ENCODE peak calls at places on chromosomes 1 and 21, in nine cellular contexts. D is esophagus muscularis mucosa, A is breast epithelium, B is transverse colon, J is GM12892, V is GM23338, K is SK-N-MC, Z is HCT116, P is stomach. I is an unnamed sample.

GRCh38 chr1:243731301-243731891 is 118.6 kb downstream of the AKT3 start:
- DNase-seq in D (no peak), A (no peak), B (no peak), J (no peak), V (no peak), K (no peak), Z (no peak), P (peak; percentile 43), I (no peak)

GRCh38 chr1:150352883-150353282 is 11.1 kb upstream of the RPRD2 start:
- DNase-seq in D (no peak), A (no peak), B (no peak), J (no peak), V (no peak), K (no peak), Z (no peak), P (no peak), I (no peak)

GRCh38 chr1:203086992-203087763 is 1.4 kb upstream of the MYOG start:
- DNase-seq in D (peak; percentile 80), A (no peak), B (no peak), J (no peak), V (no peak), K (no peak), Z (no peak), P (peak; percentile 9), I (no peak)

GRCh38 chr1:56052090-56052489 is 527.3 kb downstream of the PLPP3 start:
- DNase-seq in D (no peak), A (no peak), B (no peak), J (no peak), V (no peak), K (no peak), Z (no peak), P (no peak), I (no peak)

GRCh38 chr1:197302775-197303174 is 34.7 kb downstream of the CRB1 start:
- DNase-seq in D (no peak), A (no peak), B (no peak), J (no peak), V (no peak), K (no peak), Z (no peak), P (no peak), I (no peak)

GRCh38 chr21:17929514-17929913 is 110.4 kb upstream of the C21orf91 start:
- DNase-seq in D (no peak), A (no peak), B (no peak), J (no peak), V (no peak), K (no peak), Z (no peak), P (no peak), I (no peak)

GRCh38 chr21:25107708-25108107 is 499.6 kb downstream of the MRPL39 start:
- DNase-seq in D (no peak), A (no peak), B (no peak), J (no peak), V (no peak), K (no peak), Z (no peak), P (no peak), I (no peak)

GRCh38 chr21:36994501-36995189 is 11.9 kb upstream of the RIPPLY3 start:
- DNase-seq in D (no peak), A (no peak), B (no peak), J (no peak), V (peak; percentile 94), K (no peak), Z (no peak), P (no peak), I (no peak)

DNA sequence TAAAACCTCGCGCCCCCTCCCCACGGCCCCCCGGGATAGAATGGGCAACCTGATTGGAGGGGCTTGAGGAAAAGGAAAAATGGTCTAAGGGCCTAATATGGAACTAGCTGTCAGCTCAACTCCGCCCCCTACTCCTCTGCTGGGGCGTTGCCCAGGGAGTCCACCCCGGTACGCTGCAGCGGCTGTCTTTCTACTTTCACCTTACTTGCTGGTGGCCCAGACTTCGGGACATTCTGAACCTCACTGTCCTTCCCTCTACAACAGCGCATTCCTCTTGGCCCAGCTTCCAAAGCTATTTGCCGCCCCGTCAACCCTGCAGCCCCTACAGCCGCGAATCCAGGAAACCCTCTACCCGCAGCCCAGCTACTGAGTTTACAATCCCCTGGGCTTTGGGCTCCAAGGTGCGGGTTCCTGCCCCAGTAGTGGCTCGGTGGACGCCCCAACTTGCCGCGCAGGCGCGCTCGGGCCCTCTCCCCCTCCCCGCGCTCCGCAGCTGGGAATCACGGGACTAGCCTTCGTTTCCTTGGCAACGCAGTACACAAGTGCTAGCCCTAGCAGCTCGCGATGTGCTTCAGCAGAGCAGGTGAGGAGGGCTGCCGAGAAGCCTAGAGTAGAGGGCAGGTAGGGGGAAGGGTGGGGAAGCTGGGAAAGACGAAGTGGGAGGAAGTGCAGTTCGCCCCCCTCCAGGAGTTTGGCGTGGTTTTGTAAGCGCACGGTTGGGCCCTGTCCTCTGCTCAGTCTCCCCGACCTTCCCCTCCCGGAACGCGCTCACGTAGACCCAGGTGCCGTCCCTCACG is 55.6 kb downstream of the CHIA start:
- DNase-seq in D (peak; percentile 94), A (peak; percentile 84), B (peak; percentile 86), J (peak; percentile 66), V (peak; percentile 98), K (peak; percentile 10), Z (peak; percentile 58), P (peak; percentile 89), I (peak; percentile 96)
- TF ChIP-seq POLR2AphosphoS5 in D (peak; percentile 67), A (peak; percentile 61), B (peak; percentile 14), J (no peak), V (no peak), K (peak; percentile 38), Z (peak; percentile 40), P (no peak), I (peak; percentile 83)

GRCh38 chr1:209886219-209886536 is 51.8 kb upstream of the SYT14 start:
- DNase-seq in D (no peak), A (no peak), B (no peak), J (no peak), V (no peak), K (no peak), Z (no peak), P (no peak), I (no peak)

GRCh38 chr1:209885403-209886218 is 52.4 kb upstream of the SYT14 start:
- DNase-seq in D (no peak), A (no peak), B (no peak), J (no peak), V (no peak), K (no peak), Z (no peak), P (no peak), I (no peak)

GRCh38 chr1:209884249-209884648 is 53.8 kb upstream of the SYT14 start:
- DNase-seq in D (no peak), A (no peak), B (no peak), J (no peak), V (no peak), K (no peak), Z (no peak), P (no peak), I (no peak)

GRCh38 chr1:209883341-209883971 is 54.6 kb upstream of the SYT14 start:
- DNase-seq in D (peak; percentile 3), A (no peak), B (no peak), J (no peak), V (no peak), K (no peak), Z (no peak), P (no peak), I (no peak)

GRCh38 chr1:209884665-209885117 is 53.3 kb upstream of the SYT14 start:
- DNase-seq in D (no peak), A (no peak), B (no peak), J (no peak), V (no peak), K (peak; percentile 39), Z (peak; percentile 81), P (peak; percentile 39), I (no peak)
- TF ChIP-seq POLR2AphosphoS5 in D (no peak), A (no peak), B (no peak), J (no peak), V (no peak), K (no peak), Z (peak; percentile 29), P (no peak), I (no peak)

DNA sequence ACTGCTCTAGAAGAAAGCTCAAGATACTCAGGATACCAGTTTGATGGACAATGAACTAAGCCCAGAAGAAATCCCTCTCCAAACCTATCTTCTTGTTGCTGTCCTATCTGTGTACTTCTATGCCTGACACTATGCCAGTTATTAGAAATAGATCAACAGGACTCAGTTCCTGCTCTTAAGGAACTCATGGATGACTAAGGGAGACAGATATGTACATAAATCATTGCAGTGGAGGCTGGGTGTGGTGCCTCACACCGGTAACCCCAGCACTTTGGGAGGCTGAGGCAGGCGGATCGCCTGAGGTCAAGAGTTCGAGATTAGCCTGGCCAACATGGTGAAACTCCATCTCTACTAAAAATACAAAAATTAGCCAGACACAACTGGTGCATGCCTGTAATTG is 42.4 kb upstream of the AK4 start:
- DNase-seq in D (no peak), A (no peak), B (no peak), J (no peak), V (no peak), K (no peak), Z (no peak), P (no peak), I (no peak)
- TF ChIP-seq POLR2AphosphoS5 in D (no peak), A (no peak), B (no peak), J (no peak), V (no peak), K (no peak), Z (no peak), P (no peak), I (no peak)

GRCh38 chr1:113538225-113538624 is 147.9 kb downstream of the MAGI3 start:
- DNase-seq in D (no peak), A (no peak), B (no peak), J (no peak), V (no peak), K (no peak), Z (no peak), P (no peak), I (no peak)

GRCh38 chr1:113541108-113541507 is 150.8 kb downstream of the MAGI3 start:
- DNase-seq in D (no peak), A (no peak), B (no peak), J (no peak), V (no peak), K (no peak), Z (no peak), P (no peak), I (no peak)

GRCh38 chr1:113542221-113542701 is 151.9 kb downstream of the MAGI3 start:
- DNase-seq in D (no peak), A (no peak), B (no peak), J (no peak), V (no peak), K (no peak), Z (no peak), P (no peak), I (no peak)

GRCh38 chr1:113543110-113543509 is 152.8 kb downstream of the MAGI3 start:
- DNase-seq in D (no peak), A (no peak), B (no peak), J (no peak), V (no peak), K (no peak), Z (no peak), P (no peak), I (no peak)

DNA sequence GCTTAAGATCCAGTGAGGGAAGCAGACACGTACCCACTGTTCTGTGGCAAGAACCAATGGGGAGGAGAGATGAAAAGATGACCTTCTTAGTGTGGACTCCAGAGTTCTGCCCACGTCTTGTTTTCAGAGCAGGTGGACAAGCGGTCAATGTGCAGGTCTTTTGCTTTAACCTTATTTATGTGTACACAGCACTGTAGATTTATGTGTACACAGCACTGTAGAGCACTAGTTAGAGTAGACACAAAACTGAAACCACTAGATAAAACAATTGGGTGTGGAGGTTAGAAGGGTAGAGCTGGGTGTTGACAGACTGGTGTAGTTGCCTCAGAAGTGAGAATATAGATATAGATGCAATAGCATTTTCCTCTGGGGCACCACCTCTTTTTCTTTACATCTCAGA is 150.0 kb downstream of the MAGI3 start:
- DNase-seq in D (no peak), A (no peak), B (no peak), J (no peak), V (no peak), K (no peak), Z (no peak), P (no peak), I (no peak)
- TF ChIP-seq POLR2AphosphoS5 in D (no peak), A (no peak), B (no peak), J (no peak), V (no peak), K (no peak), Z (no peak), P (no peak), I (no peak)